ENCODE peak calls at places on chromosomes 3 and 15, in four cellular contexts. G, F, J and V are unnamed samples.
A peak's percentile ranks its signal among the peaks of the same experiment; 100 is the strongest.

GRCh38 chr3:184658223-184658860 is 53.5 kb downstream of the MAGEF1 start:
- DNase-seq in J (no peak), F (no peak), G (no peak), V (no peak)

GRCh38 chr3:108512671-108513070 is 2.3 kb upstream of the MYH15 start:
- DNase-seq in F (no peak), J (no peak), G (no peak), V (no peak)

GRCh38 chr3:126147147-126147931 is 33.0 kb downstream of the ALDH1L1 start:
- DNase-seq in F (no peak), J (peak; percentile 23), G (no peak), V (no peak)

GRCh38 chr3:177144922-177145321 is 52.4 kb downstream of the TBL1XR1 start:
- DNase-seq in F (no peak), J (no peak), G (no peak), V (no peak)

GRCh38 chr3:171813897-171814460 is 3.7 kb upstream of the PLD1 start:
- DNase-seq in G (no peak), F (no peak), J (no peak), V (no peak)

GRCh38 chr3:161295325-161295724 is 74.2 kb downstream of the NMD3 start:
- DNase-seq in J (no peak), F (peak; percentile 8), G (no peak), V (no peak)

GRCh38 chr3:192422998-192423349 is 304.4 kb downstream of the FGF12 start:
- DNase-seq in F (no peak), G (no peak), J (no peak), V (no peak)

GRCh38 chr3:196378442-196378841 is 40.3 kb upstream of the TM4SF19 start:
- DNase-seq in J (no peak), F (no peak), G (peak; percentile 31), V (no peak)

GRCh38 chr3:3560566-3561336 is 238.5 kb upstream of the LRRN1 start:
- DNase-seq in G (no peak), J (no peak), F (no peak), V (no peak)

GRCh38 chr3:46759239-46760152 is 41.8 kb upstream of the PRSS50 start:
- DNase-seq in J (no peak), G (no peak), F (no peak), V (no peak)

GRCh38 chr3:194401346-194401745 is 2.3 kb upstream of the GP5 start:
- DNase-seq in F (no peak), J (no peak), G (no peak), V (no peak)

GRCh38 chr3:94694894-94695293 is 632.0 kb downstream of the NSUN3 start:
- DNase-seq in J (no peak), G (no peak), F (no peak), V (no peak)

GRCh38 chr3:111745786-111746185 is 113.3 kb upstream of the PHLDB2 start:
- DNase-seq in G (no peak), J (no peak), F (no peak), V (no peak)

GRCh38 chr3:124282751-124283643 is 291.1 kb upstream of the ROPN1 start:
- DNase-seq in G (no peak), J (no peak), F (no peak), V (no peak)

GRCh38 chr3:15315003-15315402 is 17.4 kb downstream of the SH3BP5 start:
- DNase-seq in G (no peak), F (no peak), J (no peak), V (no peak)

GRCh38 chr3:59142581-59142980 is 92.8 kb upstream of the CFAP20DC start:
- DNase-seq in F (no peak), J (no peak), G (no peak), V (no peak)

GRCh38 chr15:70151008-70151407 is 53.3 kb upstream of the TLE3 start:
- DNase-seq in J (no peak), F (no peak), G (no peak), V (no peak)

GRCh38 chr3:185362850-185363661 is at the start of gene MAP3K13:
- DNase-seq in F (peak; percentile 54), G (peak; percentile 78), J (peak; percentile 60), V (peak; percentile 79)

GRCh38 chr15:56821721-56822425 is 88.6 kb upstream of the ZNF280D start:
- DNase-seq in F (peak; percentile 43), G (peak; percentile 44), J (peak; percentile 59), V (peak; percentile 80)

GRCh38 chr15:71596672-71597071 is 213.7 kb upstream of the NR2E3 start:
- DNase-seq in G (no peak), J (no peak), F (no peak), V (no peak)

GRCh38 chr3:66738625-66739330 is 238.0 kb upstream of the LRIG1 start:
- DNase-seq in J (no peak), G (no peak), F (no peak), V (no peak)

GRCh38 chr15:84949845-84950569 is 31.6 kb upstream of the PDE8A start:
- DNase-seq in J (no peak), F (no peak), G (peak; percentile 34), V (no peak)

GRCh38 chr3:73351423-73352071 is 273.2 kb downstream of the PDZRN3 start:
- DNase-seq in J (no peak), F (no peak), G (no peak), V (no peak)

GRCh38 chr15:86063328-86064180 is 16.1 kb upstream of the AGBL1 start:
- DNase-seq in G (no peak), J (no peak), F (no peak), V (no peak)

GRCh38 chr15:58182460-58183163 is 44.4 kb downstream of the AQP9 start:
- DNase-seq in F (peak; percentile 37), G (peak; percentile 66), J (peak; percentile 73), V (peak; percentile 75)

GRCh38 chr3:155391104-155391503 is 97.6 kb upstream of the STRIT1 start:
- DNase-seq in G (no peak), F (no peak), J (no peak), V (no peak)

GRCh38 chr3:155392138-155392537 is 98.7 kb upstream of the STRIT1 start:
- DNase-seq in G (no peak), J (no peak), F (no peak), V (no peak)

GRCh38 chr3:155388417-155388816 is 94.9 kb upstream of the STRIT1 start:
- DNase-seq in F (no peak), G (no peak), J (no peak), V (no peak)

GRCh38 chr3:155391583-155391982 is 98.1 kb upstream of the STRIT1 start:
- DNase-seq in G (no peak), F (no peak), J (no peak), V (peak; percentile 9)

DNA sequence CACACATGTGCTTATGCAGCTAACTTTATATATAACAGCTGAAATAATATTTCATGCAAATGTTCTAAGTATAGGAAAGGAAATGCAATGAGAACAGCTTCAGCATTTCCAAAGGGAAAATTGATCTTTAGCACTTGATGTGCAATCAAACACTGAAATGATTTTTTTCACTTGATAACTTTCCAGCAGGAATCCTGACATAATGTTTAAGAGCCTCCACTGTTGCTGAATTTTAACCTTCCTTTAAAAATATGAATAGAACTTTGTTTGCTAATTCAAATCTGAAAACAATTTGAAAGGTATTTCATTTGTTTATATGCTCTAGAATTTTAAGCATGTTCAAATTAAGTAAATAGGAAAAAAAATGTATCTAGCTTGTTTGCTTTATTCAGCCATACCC is 96.9 kb upstream of the STRIT1 start:
- DNase-seq in G (no peak), F (no peak), J (no peak), V (no peak)
- TF ChIP-seq PHF8 in G (no peak), F (no peak), J (no peak), V (no peak)

DNA sequence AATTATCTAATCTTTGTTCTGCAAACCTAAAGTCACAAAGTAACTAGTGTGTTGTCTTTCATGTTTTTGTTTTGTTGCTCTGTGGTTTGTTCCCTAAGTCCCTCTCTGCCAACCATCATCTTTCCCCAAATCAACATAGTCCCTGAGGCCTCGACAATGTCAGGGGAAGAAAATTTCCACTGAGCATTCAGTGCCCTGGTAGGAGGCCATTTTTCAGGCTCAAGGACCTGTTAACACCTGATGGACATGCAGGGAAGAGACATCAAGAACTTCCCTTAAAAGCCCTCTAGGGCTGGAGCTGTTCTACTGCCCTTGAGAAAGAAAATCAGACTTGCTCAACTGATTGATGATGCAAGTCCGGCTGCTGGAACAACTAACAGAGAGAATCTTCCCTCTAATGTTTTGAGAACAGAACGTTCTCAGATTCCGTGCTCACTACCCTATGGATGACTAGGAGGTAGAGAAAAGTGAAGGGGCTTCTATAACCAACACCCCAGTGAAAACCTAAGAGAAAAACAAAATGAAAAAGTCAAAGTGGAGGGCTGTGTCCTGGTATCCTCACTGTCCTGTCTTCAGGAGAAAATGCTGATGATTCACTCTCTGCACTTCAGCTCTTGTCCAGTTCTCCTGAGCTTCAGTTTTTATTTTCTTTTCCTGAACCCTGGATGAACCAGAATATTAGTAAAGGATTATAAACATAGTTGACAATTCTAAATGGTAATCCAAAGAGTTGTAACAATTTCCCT is 373.1 kb downstream of the FOXP1 start:
- DNase-seq in F (peak; percentile 87), G (peak; percentile 19), J (no peak), V (peak; percentile 64)
- TF ChIP-seq PHF8 in F (no peak), G (no peak), J (no peak), V (no peak)

DNA sequence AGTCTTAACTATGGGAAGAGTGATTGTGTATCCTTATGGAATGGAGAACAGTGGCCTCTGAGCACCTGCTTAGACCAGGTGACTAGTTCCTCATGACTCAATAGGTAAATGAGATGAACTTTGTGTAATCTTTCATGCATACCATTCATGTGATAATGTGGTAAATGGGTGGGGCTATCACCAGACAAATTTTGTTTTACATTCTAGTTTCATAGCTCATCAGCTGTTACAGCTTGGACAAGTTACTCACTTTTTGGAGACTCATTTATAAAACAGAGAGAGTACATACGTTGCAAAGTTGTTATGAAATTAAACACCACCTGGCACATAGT is 103.7 kb upstream of the TGFBR2 start:
- DNase-seq in J (no peak), F (no peak), G (no peak), V (no peak)
- TF ChIP-seq PHF8 in J (no peak), F (no peak), G (no peak), V (no peak)

DNA sequence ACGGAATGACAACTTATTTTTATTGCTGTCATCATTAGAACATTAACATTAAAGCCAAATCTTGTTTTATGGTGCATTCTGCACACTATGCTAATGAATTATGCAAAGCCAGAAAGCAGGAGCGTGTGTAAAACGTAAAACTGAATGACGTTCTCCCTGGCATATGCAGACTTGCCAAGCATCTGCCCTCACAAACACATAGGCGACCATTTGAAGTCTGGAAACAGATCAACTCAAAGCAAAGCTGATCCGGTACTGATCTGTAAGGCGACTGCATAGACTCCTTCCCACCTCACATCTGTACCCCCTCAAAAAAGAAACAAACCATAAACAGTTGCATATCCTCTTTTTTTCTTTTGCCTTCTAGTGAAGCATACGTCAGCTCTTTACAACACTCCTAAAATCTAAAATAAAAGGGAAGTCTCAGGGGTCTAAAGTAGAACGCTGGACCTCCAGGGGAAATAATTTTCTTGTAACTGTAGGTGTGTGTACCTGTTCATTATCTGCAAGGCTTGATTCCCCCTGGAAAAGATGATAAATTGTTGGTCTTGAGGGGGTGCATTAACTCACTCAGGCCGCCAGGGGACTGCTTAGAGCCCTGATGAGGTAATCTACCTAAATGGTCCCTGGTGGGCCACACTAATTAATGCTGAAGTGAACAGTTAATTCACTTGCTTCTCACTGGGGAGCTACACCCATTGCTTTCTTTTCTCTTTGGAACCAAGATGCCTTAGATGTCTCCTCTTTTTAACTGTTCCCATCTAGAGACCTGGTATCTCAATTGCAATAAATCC is 231.4 kb downstream of the CDIN1 start:
- DNase-seq in J (no peak), G (peak; percentile 28), F (no peak), V (no peak)
- TF ChIP-seq PHF8 in J (no peak), G (no peak), F (no peak), V (no peak)

GRCh38 chr3:110568246-110568645 is 503.4 kb upstream of the NECTIN3 start:
- DNase-seq in F (no peak), G (no peak), J (no peak), V (no peak)
- TF ChIP-seq PHF8 in F (no peak), G (no peak), J (no peak), V (no peak)